ENCODE peak calls at places on chromosomes 12 and 14, in five cellular contexts. I, U, Q, N and O are unnamed samples. For H3K27me3, the result is how much of the 10 kb centered on the place peaks cover.

GRCh38 chr14:74934476-74935339 is 11.6 kb upstream of the RPS6KL1 start:
- DNase-seq in I (no peak), U (no peak), Q (peak), N (no peak), O (no peak)

GRCh38 chr12:44647891-44648690 is 228.0 kb downstream of the NELL2 start:
- DNase-seq in I (no peak), U (no peak), Q (no peak), N (no peak), O (no peak)

GRCh38 chr12:123617580-123617979 is 15.7 kb downstream of the DDX55 start:
- DNase-seq in I (no peak), U (no peak), Q (no peak), N (no peak), O (no peak)

GRCh38 chr12:67957383-67957782 is 31.9 kb upstream of the IFNG-AS1 start:
- DNase-seq in I (no peak), U (no peak), Q (no peak), N (no peak), O (no peak)

GRCh38 chr14:65850429-65851145 is 438.1 kb downstream of the FUT8 start:
- DNase-seq in I (no peak), U (no peak), Q (no peak), N (no peak), O (no peak)

GRCh38 chr14:100825691-100826331 is at the start of gene MEG3:
- DNase-seq in I (no peak), U (peak), Q (peak), N (peak), O (no peak)

GRCh38 chr12:122275459-122275858 is 9.2 kb upstream of the VPS33A start:
- DNase-seq in I (no peak), U (no peak), Q (no peak), N (no peak), O (no peak)

GRCh38 chr14:99862111-99862510 is 68.9 kb downstream of the EML1 start:
- DNase-seq in I (no peak), U (no peak), Q (no peak), N (no peak), O (no peak)

GRCh38 chr12:130126023-130126432 is 36.2 kb upstream of the FZD10 start:
- DNase-seq in I (no peak), U (peak), Q (peak), N (no peak), O (no peak)

GRCh38 chr14:100867631-100868315 is 35.7 kb downstream of the RTL1 start:
- DNase-seq in I (no peak), U (no peak), Q (peak), N (no peak), O (no peak)

GRCh38 chr12:114342651-114343050 is 63.3 kb downstream of the TBX5 start:
- DNase-seq in I (no peak), U (no peak), Q (no peak), N (no peak), O (no peak)

GRCh38 chr12:69553626-69554248 is 31.5 kb upstream of the CCT2 start:
- DNase-seq in I (no peak), U (no peak), Q (no peak), N (no peak), O (peak)

GRCh38 chr12:114291389-114292075 is 114.4 kb downstream of the TBX5 start:
- DNase-seq in I (no peak), U (no peak), Q (no peak), N (no peak), O (no peak)

GRCh38 chr14:62673014-62673727 is 372.1 kb downstream of the KCNH5 start:
- DNase-seq in I (no peak), U (no peak), Q (no peak), N (no peak), O (no peak)

GRCh38 chr14:102157346-102157745 is 17.6 kb downstream of the WDR20 start:
- DNase-seq in I (no peak), U (no peak), Q (no peak), N (no peak), O (no peak)

GRCh38 chr12:24810378-24810777 is 138.5 kb downstream of the BCAT1 start:
- DNase-seq in I (no peak), U (no peak), Q (no peak), N (no peak), O (no peak)

GRCh38 chr14:69812725-69813124 is 15.7 kb upstream of the SLC10A1 start:
- DNase-seq in I (no peak), U (no peak), Q (no peak), N (no peak), O (no peak)

GRCh38 chr14:28757790-28758189 is 8.8 kb upstream of the FOXG1 start:
- DNase-seq in I (no peak), U (no peak), Q (no peak), N (no peak), O (no peak)

GRCh38 chr14:28759658-28760313 is 6.8 kb upstream of the FOXG1 start:
- DNase-seq in I (no peak), U (no peak), Q (no peak), N (no peak), O (no peak)

GRCh38 chr14:28759056-28759657 is 7.4 kb upstream of the FOXG1 start:
- DNase-seq in I (no peak), U (no peak), Q (no peak), N (no peak), O (no peak)

GRCh38 chr14:28756896-28757570 is 9.6 kb upstream of the FOXG1 start:
- DNase-seq in I (no peak), U (no peak), Q (no peak), N (no peak), O (no peak)

DNA sequence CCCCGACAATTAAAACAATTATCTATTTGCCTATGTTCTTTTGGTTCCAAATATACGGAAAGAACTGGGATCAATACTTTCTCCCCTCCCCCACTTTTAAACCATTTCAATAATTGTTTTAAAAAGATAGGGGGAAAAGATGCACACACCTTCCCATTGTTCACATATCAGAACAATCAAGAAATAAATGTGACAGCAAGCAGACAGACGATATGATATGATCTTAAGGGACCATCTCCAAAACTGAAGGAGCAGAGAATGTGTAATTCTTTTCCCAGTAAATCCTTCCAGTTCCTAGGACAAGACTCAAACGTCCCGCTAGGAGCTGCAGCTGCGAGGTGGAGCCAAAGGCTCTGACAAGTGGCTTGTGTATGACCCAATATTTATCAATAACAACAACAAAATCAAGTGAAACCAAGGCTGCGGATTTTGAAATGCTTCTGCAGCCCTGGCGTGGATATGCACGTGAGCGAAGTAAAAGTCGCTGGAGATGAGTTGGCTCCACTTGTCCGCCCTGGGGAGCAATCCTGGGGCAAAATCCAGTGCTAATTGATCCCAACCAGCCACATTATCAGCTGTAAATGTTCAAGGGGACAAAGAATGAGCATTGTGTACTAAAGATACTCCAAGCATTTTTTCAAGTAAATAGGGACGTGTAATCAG is 8.2 kb upstream of the FOXG1 start:
- DNase-seq in I (no peak), U (no peak), Q (no peak), N (no peak), O (no peak)
- H3K27me3 ChIP-seq in I (under half), U (half or more), Q (half or more), N (under half), O (under half)

GRCh38 chr12:57216014-57216891 is at the start of gene NXPH4:
- DNase-seq in I (no peak), U (no peak), Q (peak), N (no peak), O (no peak)
- TF ChIP-seq CTCF in I (no peak), U (no peak), Q (no peak), N (no peak), O (no peak)

DNA sequence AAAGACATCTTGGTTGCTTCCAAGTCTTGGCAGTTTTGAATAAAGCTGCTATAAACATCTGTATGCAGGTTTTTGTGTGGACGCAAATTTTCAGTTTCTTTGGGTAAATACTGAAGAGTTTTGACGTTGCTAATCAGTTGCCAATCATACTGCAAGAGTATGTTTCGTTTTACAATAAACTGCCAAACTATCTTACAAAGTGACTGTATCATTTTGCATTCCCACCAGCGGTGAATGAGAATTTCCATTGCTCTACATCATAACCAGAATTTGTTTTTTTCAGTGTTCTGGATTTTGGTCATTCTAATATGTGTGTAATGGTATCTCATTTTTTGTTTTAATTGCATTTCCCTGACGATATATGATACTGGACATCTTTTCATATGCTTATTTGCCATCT is 190.8 kb upstream of the PARP11 start:
- DNase-seq in I (no peak), U (no peak), Q (no peak), N (no peak), O (no peak)
- H3K27me3 ChIP-seq in I (under half), U (under half), Q (under half), N (under half), O (under half)

DNA sequence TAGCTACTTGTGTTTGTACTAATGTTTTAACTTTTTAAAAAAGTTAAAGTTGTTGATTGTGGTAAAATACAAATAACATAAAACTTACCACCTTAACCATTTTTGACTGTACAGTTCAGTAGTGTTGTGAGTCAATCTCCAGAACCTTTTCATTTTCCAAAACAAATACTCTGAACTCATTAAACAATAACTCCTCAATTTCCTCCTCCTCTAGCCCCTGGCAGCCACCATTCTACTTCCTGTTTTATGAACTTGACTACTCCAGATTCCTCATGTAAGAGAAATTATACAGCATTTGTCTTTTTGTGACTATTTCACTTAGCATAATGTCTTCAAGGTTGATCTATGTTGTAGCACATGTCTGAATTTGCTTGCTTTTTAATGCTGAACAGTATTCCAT is 299.1 kb upstream of the AMIGO2 start:
- DNase-seq in I (no peak), U (no peak), Q (no peak), N (no peak), O (no peak)
- TF ChIP-seq CTCF in I (no peak), U (no peak), Q (no peak), N (no peak), O (no peak)

GRCh38 chr12:109722753-109723109 is 9.1 kb downstream of the FAM222A start:
- DNase-seq in I (no peak), U (no peak), Q (no peak), N (no peak), O (no peak)

GRCh38 chr12:109722022-109722752 is 8.6 kb downstream of the FAM222A start:
- DNase-seq in I (no peak), U (no peak), Q (no peak), N (no peak), O (no peak)

GRCh38 chr12:109724321-109724892 is 10.8 kb downstream of the FAM222A start:
- DNase-seq in I (no peak), U (no peak), Q (peak), N (no peak), O (no peak)

GRCh38 chr12:109721276-109721675 is 7.7 kb downstream of the FAM222A start:
- DNase-seq in I (no peak), U (peak), Q (peak), N (no peak), O (no peak)

GRCh38 chr12:109723311-109723791 is 9.7 kb downstream of the FAM222A start:
- DNase-seq in I (no peak), U (peak), Q (peak), N (no peak), O (no peak)
- H3K27me3 ChIP-seq in I (under half), U (under half), Q (under half), N (under half), O (under half)

DNA sequence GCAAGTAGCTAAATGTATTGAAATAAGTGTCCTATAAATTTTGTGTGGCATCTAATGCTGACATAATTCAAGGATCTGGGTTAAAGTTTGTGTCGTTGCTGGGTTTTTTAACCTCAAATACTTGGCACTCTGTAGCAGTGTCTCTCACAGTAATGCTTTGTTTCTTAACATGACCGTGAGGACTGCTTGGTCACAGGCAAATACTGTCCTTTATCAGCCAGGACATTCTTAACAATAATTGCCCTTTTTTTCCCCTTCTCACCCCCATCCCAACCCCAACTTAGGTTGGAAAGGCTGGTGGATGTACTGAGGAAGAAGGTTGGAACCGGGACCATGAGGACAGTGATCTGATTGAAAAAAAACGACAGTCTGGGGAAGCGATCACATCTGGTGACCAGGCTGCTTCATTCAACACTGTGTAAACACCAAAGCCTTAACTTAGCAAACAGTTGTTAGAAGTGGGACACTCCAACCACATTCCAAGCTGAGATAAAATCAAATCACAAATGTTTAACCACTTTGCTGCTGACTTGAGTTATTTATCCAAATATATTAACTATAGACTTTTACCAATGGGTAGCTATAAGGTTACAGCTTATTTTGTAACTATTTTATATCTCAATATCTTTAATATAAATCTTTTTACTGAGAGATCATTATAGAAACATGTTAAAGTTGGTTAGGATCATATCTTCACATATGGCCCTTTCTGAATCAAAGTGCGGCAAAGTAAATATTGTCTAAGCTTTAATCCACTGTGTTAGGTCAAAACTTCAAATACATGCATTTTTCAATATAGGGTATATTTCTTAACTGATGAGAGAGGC is 48.2 kb downstream of the FOXA1 start:
- DNase-seq in I (no peak), U (no peak), Q (no peak), N (no peak), O (peak)
- TF ChIP-seq CTCF in I (no peak), U (no peak), Q (no peak), N (no peak), O (no peak)